ENCODE peak calls at places on chromosomes 7 and 10, in eight cellular contexts. One of them, this sample, is unnamed.

GRCh38 chr7:29454899-29455451 is 108.7 kb upstream of the PRR15 start:
- DNase-seq in left ventricle myocardium inferior: no peak
- DNase-seq in esophagus muscularis mucosa: no peak
- DNase-seq in heart left ventricle: no peak
- DNase-seq in CD8-positive, alpha-beta memory T cell: no peak
- DNase-seq in neural progenitor cell: no peak
- DNase-seq in coronary artery: no peak
- DNase-seq in GM23338: no peak
- DNase-seq in this sample: no peak

GRCh38 chr10:2978111-2978510 is 89.2 kb upstream of the PFKP start:
- DNase-seq in left ventricle myocardium inferior: no peak
- DNase-seq in esophagus muscularis mucosa: no peak
- DNase-seq in heart left ventricle: no peak
- DNase-seq in CD8-positive, alpha-beta memory T cell: no peak
- DNase-seq in neural progenitor cell: peak; percentile 74
- DNase-seq in coronary artery: no peak
- DNase-seq in GM23338: peak; percentile 77
- DNase-seq in this sample: no peak

GRCh38 chr7:31735991-31736982 is 49.3 kb downstream of the PPP1R17 start:
- DNase-seq in left ventricle myocardium inferior: peak; percentile 20
- DNase-seq in esophagus muscularis mucosa: no peak
- DNase-seq in heart left ventricle: no peak
- DNase-seq in CD8-positive, alpha-beta memory T cell: no peak
- DNase-seq in neural progenitor cell: peak; percentile 80
- DNase-seq in coronary artery: no peak
- DNase-seq in GM23338: peak; percentile 83
- DNase-seq in this sample: no peak

GRCh38 chr7:63899691-63900393 is 98.8 kb upstream of the ZNF722 start:
- DNase-seq in left ventricle myocardium inferior: peak; percentile 85
- DNase-seq in esophagus muscularis mucosa: peak; percentile 96
- DNase-seq in heart left ventricle: peak; percentile 87
- DNase-seq in CD8-positive, alpha-beta memory T cell: peak; percentile 85
- DNase-seq in neural progenitor cell: no peak
- DNase-seq in coronary artery: no peak
- DNase-seq in GM23338: no peak
- DNase-seq in this sample: peak; percentile 86

GRCh38 chr10:20708305-20708704 is 188.8 kb downstream of the NEBL start:
- DNase-seq in left ventricle myocardium inferior: no peak
- DNase-seq in esophagus muscularis mucosa: no peak
- DNase-seq in heart left ventricle: no peak
- DNase-seq in CD8-positive, alpha-beta memory T cell: no peak
- DNase-seq in neural progenitor cell: no peak
- DNase-seq in coronary artery: no peak
- DNase-seq in GM23338: no peak
- DNase-seq in this sample: no peak

GRCh38 chr10:13404791-13405190 is 56.7 kb upstream of the SEPHS1 start:
- DNase-seq in left ventricle myocardium inferior: no peak
- DNase-seq in esophagus muscularis mucosa: no peak
- DNase-seq in heart left ventricle: no peak
- DNase-seq in CD8-positive, alpha-beta memory T cell: no peak
- DNase-seq in neural progenitor cell: no peak
- DNase-seq in coronary artery: no peak
- DNase-seq in GM23338: no peak
- DNase-seq in this sample: no peak

GRCh38 chr10:1809139-1809755 is 71.9 kb upstream of the ADARB2 start:
- DNase-seq in left ventricle myocardium inferior: no peak
- DNase-seq in esophagus muscularis mucosa: no peak
- DNase-seq in heart left ventricle: no peak
- DNase-seq in CD8-positive, alpha-beta memory T cell: no peak
- DNase-seq in neural progenitor cell: no peak
- DNase-seq in coronary artery: no peak
- DNase-seq in GM23338: no peak
- DNase-seq in this sample: no peak

GRCh38 chr7:7761340-7761973 is 43.0 kb upstream of the RPA3 start:
- DNase-seq in left ventricle myocardium inferior: no peak
- DNase-seq in esophagus muscularis mucosa: no peak
- DNase-seq in heart left ventricle: no peak
- DNase-seq in CD8-positive, alpha-beta memory T cell: peak; percentile 51
- DNase-seq in neural progenitor cell: no peak
- DNase-seq in coronary artery: no peak
- DNase-seq in GM23338: no peak
- DNase-seq in this sample: peak; percentile 59

GRCh38 chr7:18019562-18019961 is 8.1 kb downstream of the PRPS1L1 start:
- DNase-seq in left ventricle myocardium inferior: no peak
- DNase-seq in esophagus muscularis mucosa: no peak
- DNase-seq in heart left ventricle: no peak
- DNase-seq in CD8-positive, alpha-beta memory T cell: no peak
- DNase-seq in neural progenitor cell: no peak
- DNase-seq in coronary artery: no peak
- DNase-seq in GM23338: no peak
- DNase-seq in this sample: no peak

GRCh38 chr7:23346316-23346715 is 47.2 kb downstream of the MALSU1 start:
- DNase-seq in left ventricle myocardium inferior: no peak
- DNase-seq in esophagus muscularis mucosa: no peak
- DNase-seq in heart left ventricle: no peak
- DNase-seq in CD8-positive, alpha-beta memory T cell: peak; percentile 25
- DNase-seq in neural progenitor cell: no peak
- DNase-seq in coronary artery: no peak
- DNase-seq in GM23338: no peak
- DNase-seq in this sample: peak; percentile 54

GRCh38 chr10:89738551-89739209 is 37.3 kb downstream of the KIF20B start:
- DNase-seq in left ventricle myocardium inferior: no peak
- DNase-seq in esophagus muscularis mucosa: no peak
- DNase-seq in heart left ventricle: no peak
- DNase-seq in CD8-positive, alpha-beta memory T cell: no peak
- DNase-seq in neural progenitor cell: no peak
- DNase-seq in coronary artery: no peak
- DNase-seq in GM23338: no peak
- DNase-seq in this sample: no peak

GRCh38 chr10:124091646-124092269 is 1.6 kb downstream of the CHST15 start:
- DNase-seq in left ventricle myocardium inferior: peak; percentile 34
- DNase-seq in esophagus muscularis mucosa: no peak
- DNase-seq in heart left ventricle: peak; percentile 74
- DNase-seq in CD8-positive, alpha-beta memory T cell: no peak
- DNase-seq in neural progenitor cell: peak; percentile 62
- DNase-seq in coronary artery: no peak
- DNase-seq in GM23338: peak; percentile 72
- DNase-seq in this sample: no peak

GRCh38 chr10:62050941-62051433 is 149.5 kb downstream of the ARID5B start:
- DNase-seq in left ventricle myocardium inferior: peak; percentile 34
- DNase-seq in esophagus muscularis mucosa: no peak
- DNase-seq in heart left ventricle: peak; percentile 66
- DNase-seq in CD8-positive, alpha-beta memory T cell: peak; percentile 76
- DNase-seq in neural progenitor cell: no peak
- DNase-seq in coronary artery: peak; percentile 93
- DNase-seq in GM23338: peak; percentile 37
- DNase-seq in this sample: peak; percentile 62

GRCh38 chr7:3955026-3955425 is 654.0 kb downstream of the SDK1 start:
- DNase-seq in left ventricle myocardium inferior: no peak
- DNase-seq in esophagus muscularis mucosa: no peak
- DNase-seq in heart left ventricle: no peak
- DNase-seq in CD8-positive, alpha-beta memory T cell: no peak
- DNase-seq in neural progenitor cell: no peak
- DNase-seq in coronary artery: no peak
- DNase-seq in GM23338: no peak
- DNase-seq in this sample: no peak

GRCh38 chr10:13086051-13086450 is 13.9 kb upstream of the OPTN start:
- DNase-seq in left ventricle myocardium inferior: no peak
- DNase-seq in esophagus muscularis mucosa: no peak
- DNase-seq in heart left ventricle: no peak
- DNase-seq in CD8-positive, alpha-beta memory T cell: no peak
- DNase-seq in neural progenitor cell: no peak
- DNase-seq in coronary artery: no peak
- DNase-seq in GM23338: no peak
- DNase-seq in this sample: no peak

GRCh38 chr10:50990568-50991495 is 83.5 kb upstream of the PRKG1 start:
- DNase-seq in left ventricle myocardium inferior: peak; percentile 54
- DNase-seq in esophagus muscularis mucosa: no peak
- DNase-seq in heart left ventricle: peak; percentile 63
- DNase-seq in CD8-positive, alpha-beta memory T cell: no peak
- DNase-seq in neural progenitor cell: peak; percentile 82
- DNase-seq in coronary artery: peak; percentile 84
- DNase-seq in GM23338: peak; percentile 68
- DNase-seq in this sample: no peak

GRCh38 chr7:120981888-120982615 is 6.5 kb upstream of the CPED1 start:
- DNase-seq in left ventricle myocardium inferior: no peak
- DNase-seq in esophagus muscularis mucosa: no peak
- DNase-seq in heart left ventricle: no peak
- DNase-seq in CD8-positive, alpha-beta memory T cell: no peak
- DNase-seq in neural progenitor cell: no peak
- DNase-seq in coronary artery: no peak
- DNase-seq in GM23338: peak; percentile 38
- DNase-seq in this sample: no peak

GRCh38 chr7:100493476-100494264 is 9.9 kb downstream of the NYAP1 start:
- DNase-seq in left ventricle myocardium inferior: peak; percentile 34
- DNase-seq in esophagus muscularis mucosa: no peak
- DNase-seq in heart left ventricle: peak; percentile 78
- DNase-seq in CD8-positive, alpha-beta memory T cell: no peak
- DNase-seq in neural progenitor cell: peak; percentile 73
- DNase-seq in coronary artery: no peak
- DNase-seq in GM23338: peak; percentile 75
- DNase-seq in this sample: peak; percentile 62

GRCh38 chr10:78548369-78548985 is 514.8 kb downstream of the RPS24 start:
- DNase-seq in left ventricle myocardium inferior: no peak
- DNase-seq in esophagus muscularis mucosa: no peak
- DNase-seq in heart left ventricle: no peak
- DNase-seq in CD8-positive, alpha-beta memory T cell: no peak
- DNase-seq in neural progenitor cell: no peak
- DNase-seq in coronary artery: no peak
- DNase-seq in GM23338: no peak
- DNase-seq in this sample: no peak
- H3K27ac ChIP-seq in left ventricle myocardium inferior: no peak overlapping the region
- H3K27ac ChIP-seq in esophagus muscularis mucosa: no peak overlapping the region
- H3K27ac ChIP-seq in heart left ventricle: no peak overlapping the region
- H3K27ac ChIP-seq in CD8-positive, alpha-beta memory T cell: no peak overlapping the region
- H3K27ac ChIP-seq in neural progenitor cell: no peak overlapping the region
- H3K27ac ChIP-seq in coronary artery: no peak overlapping the region
- H3K27ac ChIP-seq in GM23338: no peak overlapping the region
- H3K27ac ChIP-seq in this sample: no peak overlapping the region

DNA sequence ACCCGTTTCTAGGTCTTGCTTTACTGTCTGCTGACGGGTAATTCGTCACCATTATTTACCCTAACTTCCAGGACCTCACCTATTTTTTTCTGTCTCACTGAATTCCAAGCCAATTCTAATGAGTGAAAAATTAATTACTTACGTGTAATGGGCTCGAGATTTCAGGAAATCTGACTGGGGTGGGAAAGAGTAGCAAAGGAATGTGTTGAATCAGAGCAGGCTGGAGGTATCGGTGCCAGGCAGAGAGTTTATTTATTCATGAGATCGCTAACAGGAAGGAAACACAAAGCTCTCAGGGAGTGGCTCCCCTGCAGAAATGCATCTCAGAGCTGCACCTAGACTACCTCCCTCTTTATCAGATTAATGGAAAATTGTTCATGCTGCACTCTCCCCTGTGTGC is 4.0 kb upstream of the DIP2C start:
- DNase-seq in left ventricle myocardium inferior: no peak
- DNase-seq in esophagus muscularis mucosa: no peak
- DNase-seq in heart left ventricle: no peak
- DNase-seq in CD8-positive, alpha-beta memory T cell: no peak
- DNase-seq in neural progenitor cell: no peak
- DNase-seq in coronary artery: no peak
- DNase-seq in GM23338: no peak
- DNase-seq in this sample: no peak
- H3K4me3 ChIP-seq in left ventricle myocardium inferior: no peak overlapping the region
- H3K4me3 ChIP-seq in esophagus muscularis mucosa: no peak overlapping the region
- H3K4me3 ChIP-seq in heart left ventricle: no peak overlapping the region
- H3K4me3 ChIP-seq in CD8-positive, alpha-beta memory T cell: no peak overlapping the region
- H3K4me3 ChIP-seq in neural progenitor cell: no peak overlapping the region
- H3K4me3 ChIP-seq in coronary artery: no peak overlapping the region
- H3K4me3 ChIP-seq in GM23338: no peak overlapping the region
- H3K4me3 ChIP-seq in this sample: no peak overlapping the region

GRCh38 chr10:18203526-18203925 is 63.3 kb downstream of the CACNB2 start:
- DNase-seq in left ventricle myocardium inferior: no peak
- DNase-seq in esophagus muscularis mucosa: no peak
- DNase-seq in heart left ventricle: no peak
- DNase-seq in CD8-positive, alpha-beta memory T cell: no peak
- DNase-seq in neural progenitor cell: no peak
- DNase-seq in coronary artery: no peak
- DNase-seq in GM23338: no peak
- DNase-seq in this sample: no peak
- H3K27ac ChIP-seq in left ventricle myocardium inferior: no peak overlapping the region
- H3K27ac ChIP-seq in esophagus muscularis mucosa: peak overlapping the region; percentile 83
- H3K27ac ChIP-seq in heart left ventricle: peak overlapping the region; percentile 70
- H3K27ac ChIP-seq in CD8-positive, alpha-beta memory T cell: no peak overlapping the region
- H3K27ac ChIP-seq in neural progenitor cell: no peak overlapping the region
- H3K27ac ChIP-seq in coronary artery: no peak overlapping the region
- H3K27ac ChIP-seq in GM23338: no peak overlapping the region
- H3K27ac ChIP-seq in this sample: no peak overlapping the region

DNA sequence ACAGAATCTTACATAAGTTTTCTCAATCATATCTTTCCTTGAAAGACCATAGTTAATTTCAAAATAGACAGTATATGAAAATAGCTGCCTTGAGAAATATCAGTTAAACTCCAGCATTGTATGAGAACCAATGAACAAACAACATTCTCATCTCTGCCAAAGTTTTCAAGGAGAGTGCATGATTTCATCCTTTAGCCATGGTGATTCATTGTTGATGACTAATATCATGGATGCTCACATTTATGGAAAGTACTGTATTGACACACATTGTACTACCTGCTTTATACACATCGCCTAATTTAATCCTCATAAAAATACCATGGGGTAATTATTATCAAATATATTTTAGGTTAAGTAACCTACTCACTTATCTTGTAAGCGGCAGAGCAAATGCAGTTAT is 250.3 kb downstream of the CNTNAP2 start:
- DNase-seq in left ventricle myocardium inferior: no peak
- DNase-seq in esophagus muscularis mucosa: no peak
- DNase-seq in heart left ventricle: no peak
- DNase-seq in CD8-positive, alpha-beta memory T cell: no peak
- DNase-seq in neural progenitor cell: no peak
- DNase-seq in coronary artery: no peak
- DNase-seq in GM23338: no peak
- DNase-seq in this sample: no peak
- H3K4me3 ChIP-seq in left ventricle myocardium inferior: no peak overlapping the region
- H3K4me3 ChIP-seq in esophagus muscularis mucosa: no peak overlapping the region
- H3K4me3 ChIP-seq in heart left ventricle: no peak overlapping the region
- H3K4me3 ChIP-seq in CD8-positive, alpha-beta memory T cell: no peak overlapping the region
- H3K4me3 ChIP-seq in neural progenitor cell: no peak overlapping the region
- H3K4me3 ChIP-seq in coronary artery: no peak overlapping the region
- H3K4me3 ChIP-seq in GM23338: no peak overlapping the region
- H3K4me3 ChIP-seq in this sample: no peak overlapping the region

DNA sequence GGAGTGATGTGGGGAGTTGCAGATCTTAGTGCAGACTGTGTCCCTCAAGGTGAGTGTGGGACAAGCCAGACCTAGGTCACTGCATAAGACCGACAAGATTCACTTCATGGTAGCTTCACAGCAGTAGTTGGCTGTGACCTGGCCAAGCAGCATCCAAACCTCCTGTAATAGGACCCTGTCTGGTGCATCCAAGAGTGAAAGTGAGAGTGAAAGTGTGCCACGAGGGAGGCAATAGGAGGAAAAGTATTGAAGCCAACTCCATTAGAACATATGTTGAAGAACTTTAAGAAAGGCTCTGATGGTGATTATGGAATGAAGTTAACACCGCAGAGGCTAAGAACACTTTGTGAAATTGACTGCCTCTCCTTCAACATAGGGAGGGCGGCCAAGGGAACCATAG is 7.8 kb upstream of the ZNF33B start:
- DNase-seq in left ventricle myocardium inferior: no peak
- DNase-seq in esophagus muscularis mucosa: no peak
- DNase-seq in heart left ventricle: no peak
- DNase-seq in CD8-positive, alpha-beta memory T cell: no peak
- DNase-seq in neural progenitor cell: no peak
- DNase-seq in coronary artery: no peak
- DNase-seq in GM23338: no peak
- DNase-seq in this sample: no peak
- H3K27ac ChIP-seq in left ventricle myocardium inferior: no peak overlapping the region
- H3K27ac ChIP-seq in esophagus muscularis mucosa: no peak overlapping the region
- H3K27ac ChIP-seq in heart left ventricle: no peak overlapping the region
- H3K27ac ChIP-seq in CD8-positive, alpha-beta memory T cell: peak overlapping the region; percentile 70
- H3K27ac ChIP-seq in neural progenitor cell: no peak overlapping the region
- H3K27ac ChIP-seq in coronary artery: no peak overlapping the region
- H3K27ac ChIP-seq in GM23338: no peak overlapping the region
- H3K27ac ChIP-seq in this sample: no peak overlapping the region

This sample was measured in naive thymus-derived CD4-positive, alpha-beta T cell.